ENCODE peak calls at places on chromosomes 4 and X, in five cellular contexts. C is kidney tubule cell, J is substantia nigra, D is AG08396, S is AG09309. O is an unnamed sample.

GRCh38 chrX:104972737-104973136 is 247.8 kb downstream of the TEX13A start:
- DNase-seq in C (peak), J (no peak), D (no peak), S (no peak), O (no peak)

GRCh38 chrX:137033774-137034507 is at the start of gene GPR101:
- DNase-seq in C (no peak), J (no peak), D (no peak), S (no peak), O (no peak)

GRCh38 chrX:9659571-9660195 is 106.0 kb downstream of the GPR143 start:
- DNase-seq in C (no peak), J (no peak), D (no peak), S (no peak), O (no peak)

GRCh38 chr4:98242538-98242937 is 18.6 kb upstream of the RAP1GDS1 start:
- DNase-seq in C (peak), J (no peak), D (no peak), S (no peak), O (no peak)

GRCh38 chrX:104189862-104190261 is 23.6 kb downstream of the FAM199X start:
- DNase-seq in C (peak), J (no peak), D (no peak), S (no peak), O (peak)

GRCh38 chr4:73429118-73429517 is 6.9 kb upstream of the AFP start:
- DNase-seq in C (no peak), J (no peak), D (no peak), S (no peak), O (no peak)

GRCh38 chr4:9792381-9792780 is 10.9 kb downstream of the DRD5 start:
- DNase-seq in C (no peak), J (no peak), D (no peak), S (no peak), O (no peak)

GRCh38 chr4:2366252-2367192 is 51.9 kb downstream of the ZFYVE28 start:
- DNase-seq in C (no peak), J (no peak), D (no peak), S (no peak), O (no peak)

GRCh38 chr4:173038192-173038896 is 130.3 kb upstream of the GALNT7 start:
- DNase-seq in C (no peak), J (no peak), D (no peak), S (no peak), O (no peak)

GRCh38 chr4:52837716-52838558 is 24.2 kb upstream of the RASL11B start:
- DNase-seq in C (peak), J (no peak), D (peak), S (peak), O (peak)

GRCh38 chrX:148856505-148856904 is 356.1 kb downstream of the AFF2 start:
- DNase-seq in C (no peak), J (no peak), D (no peak), S (no peak), O (no peak)

GRCh38 chrX:119784747-119785446 is 6.5 kb downstream of the RPL39 start:
- DNase-seq in C (peak), J (no peak), D (peak), S (no peak), O (peak)

GRCh38 chrX:13699183-13699826 is 10.4 kb downstream of the RAB9A start:
- DNase-seq in C (peak), J (no peak), D (peak), S (no peak), O (no peak)

GRCh38 chr4:96766359-96766758 is 926.5 kb downstream of the PDHA2 start:
- DNase-seq in C (no peak), J (no peak), D (no peak), S (no peak), O (no peak)

GRCh38 chrX:40845331-40845911 is 110.1 kb upstream of the MED14 start:
- DNase-seq in C (peak), J (no peak), D (peak), S (peak), O (peak)

GRCh38 chrX:71128915-71129765 is 10.7 kb downstream of the MED12 start:
- DNase-seq in C (peak), J (peak), D (peak), S (no peak), O (peak)

O was measured in ACHN.